ENCODE peak calls at places on chromosomes 6 and 20, in ten cellular contexts. Y is Panc1, D is sigmoid colon, I is transverse colon, V is endothelial cell of umbilical vein, S is stomach, W is GM23338, N is upper lobe of left lung, P is SK-N-SH, U is prostate gland. R is an unnamed sample.
A peak's percentile ranks its signal among the peaks of the same experiment; 100 is the strongest.

GRCh38 chr6:169101981-169102380 is 151.7 kb downstream of the THBS2 start:
- DNase-seq in D (no peak), V (no peak), U (no peak), Y (no peak), W (no peak), S (no peak), P (no peak), N (no peak), I (no peak), R (no peak)

GRCh38 chr20:9838378-9839295 is at the start of gene PAK5:
- DNase-seq in Y (no peak), U (peak; percentile 82), N (peak; percentile 82), P (peak; percentile 94), I (no peak), S (peak; percentile 79), W (peak; percentile 96), V (peak; percentile 26), D (no peak), R (peak; percentile 57)

GRCh38 chr6:132506869-132507813 is 5.8 kb downstream of the STX7 start:
- DNase-seq in S (no peak), P (no peak), N (no peak), W (no peak), D (no peak), U (no peak), V (no peak), I (no peak), Y (no peak), R (no peak)

GRCh38 chr6:43937236-43938177 is 167.5 kb downstream of the VEGFA start:
- DNase-seq in P (peak; percentile 67), S (peak; percentile 63), W (no peak), V (no peak), Y (no peak), U (no peak), I (no peak), D (peak; percentile 46), N (no peak), R (no peak)

GRCh38 chr6:1496836-1497592 is 107.6 kb downstream of the FOXF2 start:
- DNase-seq in Y (no peak), P (no peak), V (no peak), N (no peak), I (no peak), U (no peak), S (no peak), D (no peak), W (no peak), R (no peak)

GRCh38 chr20:19986419-19986818 is 30.7 kb upstream of the NAA20 start:
- DNase-seq in D (no peak), N (no peak), W (no peak), U (no peak), S (no peak), V (no peak), Y (no peak), I (no peak), P (no peak), R (no peak)

GRCh38 chr6:44738652-44739141 is 351.2 kb downstream of the CDC5L start:
- DNase-seq in V (no peak), P (no peak), U (no peak), Y (no peak), I (no peak), W (peak; percentile 13), S (no peak), N (no peak), D (no peak), R (no peak)

GRCh38 chr6:152981989-152982767 is 663 bp downstream of the FBXO5 start:
- DNase-seq in S (no peak), V (no peak), D (peak; percentile 69), N (peak; percentile 89), Y (no peak), U (no peak), I (peak; percentile 14), W (peak; percentile 26), P (peak; percentile 66), R (no peak)

GRCh38 chr6:158142789-158143188 is 25.3 kb downstream of the SERAC1 start:
- DNase-seq in U (peak; percentile 73), N (no peak), D (no peak), V (peak; percentile 39), Y (peak; percentile 61), S (peak; percentile 59), I (no peak), W (no peak), P (no peak), R (peak; percentile 58)

GRCh38 chr6:37501632-37502466 is 2.2 kb upstream of the CCDC167 start:
- DNase-seq in S (no peak), D (no peak), Y (no peak), U (no peak), V (no peak), N (no peak), W (no peak), I (no peak), P (no peak), R (no peak)

GRCh38 chr6:37502703-37503485 is 3.2 kb upstream of the CCDC167 start:
- DNase-seq in W (no peak), N (no peak), Y (no peak), V (no peak), S (no peak), P (no peak), I (no peak), D (no peak), U (no peak), R (no peak)

GRCh38 chr6:37506479-37506878 is 6.8 kb upstream of the CCDC167 start:
- DNase-seq in Y (no peak), W (no peak), V (no peak), P (no peak), I (no peak), U (no peak), D (no peak), S (no peak), N (no peak), R (no peak)

GRCh38 chr6:37500294-37500608 is 558 bp upstream of the CCDC167 start:
- DNase-seq in N (no peak), Y (no peak), V (no peak), P (no peak), D (no peak), S (no peak), I (no peak), U (no peak), W (no peak), R (no peak)

DNA sequence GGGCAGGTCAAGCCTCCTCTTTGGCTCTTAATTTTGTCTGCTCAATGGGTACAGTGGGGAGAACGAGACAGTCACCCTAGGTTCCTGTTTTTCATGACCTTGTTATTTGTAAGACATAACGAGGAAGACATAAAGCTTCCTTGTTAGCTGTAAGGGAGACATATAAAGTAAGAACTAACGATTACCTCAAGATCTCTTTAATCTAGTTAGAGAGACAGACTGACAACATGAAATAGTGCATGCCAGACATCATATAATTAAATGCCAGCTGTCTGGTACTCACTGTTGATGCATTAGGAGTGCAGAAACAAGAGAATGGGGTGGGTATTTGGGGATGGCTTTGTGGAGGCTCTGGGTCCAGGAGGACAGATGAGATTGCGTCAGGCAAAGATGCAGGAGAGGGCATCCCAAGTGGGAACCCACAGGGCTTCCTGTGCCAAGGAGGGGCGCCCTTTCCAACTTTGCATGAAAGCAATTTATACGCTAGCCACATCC is 3.8 kb upstream of the CCDC167 start:
- DNase-seq in N (no peak), Y (no peak), U (no peak), S (no peak), W (no peak), P (peak; percentile 49), V (no peak), I (no peak), D (no peak), R (no peak)
- H3K27ac ChIP-seq in N (peak overlapping the region; percentile 35), Y (peak overlapping the region; percentile 57), U (no peak overlapping the region), S (no peak overlapping the region), W (no peak overlapping the region), P (peak overlapping the region; percentile 89), V (no peak overlapping the region), I (peak overlapping the region; percentile 46), D (no peak overlapping the region), R (no peak overlapping the region)

GRCh38 chr6:34696739-34697543 is at the start of gene ILRUN:
- DNase-seq in D (peak; percentile 98), I (peak; percentile 99), P (peak; percentile 96), U (peak; percentile 95), N (peak; percentile 100), S (peak; percentile 98), V (peak; percentile 94), W (peak; percentile 97), Y (peak; percentile 54), R (peak; percentile 96)
- TF ChIP-seq POLR2AphosphoS5 in D (peak; percentile 95), I (peak; percentile 83), P (peak; percentile 83), U (peak; percentile 96), N (peak; percentile 92), S (peak; percentile 80), V (peak; percentile 46), W (peak; percentile 83), Y (peak; percentile 67), R (peak; percentile 68)

GRCh38 chr6:91303326-91303725 is 716.5 kb upstream of the MAP3K7 start:
- DNase-seq in S (no peak), D (no peak), Y (no peak), N (peak; percentile 60), V (no peak), P (no peak), W (no peak), I (no peak), U (no peak), R (no peak)
- H3K27ac ChIP-seq in S (no peak overlapping the region), D (no peak overlapping the region), Y (no peak overlapping the region), N (no peak overlapping the region), V (no peak overlapping the region), P (no peak overlapping the region), W (no peak overlapping the region), I (no peak overlapping the region), U (no peak overlapping the region), R (no peak overlapping the region)

DNA sequence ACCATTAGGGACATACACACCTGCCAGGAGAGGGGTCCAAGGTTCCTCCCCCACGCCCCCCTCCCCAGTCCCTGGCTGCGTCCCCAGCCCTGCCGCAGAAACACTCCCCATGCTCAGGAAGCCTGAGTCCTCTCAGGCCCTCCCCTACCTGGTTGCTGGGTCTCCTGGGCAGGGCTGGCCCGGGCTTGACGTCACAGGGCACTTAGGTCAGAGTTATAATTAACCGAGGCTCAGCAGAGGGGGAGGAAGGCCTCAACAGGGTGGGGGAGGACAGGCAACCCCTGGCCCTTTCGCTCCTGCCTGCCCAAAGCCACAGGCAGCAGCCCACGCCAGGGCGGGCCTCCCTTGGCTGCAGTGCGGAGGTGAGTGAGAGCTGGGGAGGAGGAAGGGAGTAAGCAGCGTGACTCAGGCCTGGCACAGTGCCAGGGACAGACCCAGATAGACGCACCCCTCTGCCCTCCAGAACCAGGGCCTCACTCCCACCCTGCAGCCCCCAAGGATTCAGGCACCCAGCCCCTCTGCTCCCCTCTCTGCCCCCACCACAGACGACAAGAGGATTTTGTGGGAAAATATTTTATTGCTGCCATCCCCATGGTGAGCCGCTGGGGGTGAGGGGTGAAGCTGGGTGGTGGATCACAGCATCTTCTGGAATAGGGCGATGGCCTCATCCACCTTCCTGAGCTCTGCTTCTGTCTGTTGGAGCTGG is at the start of gene VWA7:
- DNase-seq in I (peak; percentile 87), S (peak; percentile 89), Y (no peak), V (peak; percentile 35), U (peak; percentile 42), W (peak; percentile 39), D (no peak), P (peak; percentile 71), N (peak; percentile 89), R (peak; percentile 65)
- TF ChIP-seq POLR2AphosphoS5 in I (no peak), S (peak; percentile 83), Y (peak; percentile 87), V (peak; percentile 59), U (peak; percentile 19), W (peak; percentile 48), D (no peak), P (peak; percentile 40), N (peak; percentile 57), R (no peak)

R was measured in breast epithelium.